ENCODE peak calls at places on chromosomes 7 and 10, in eight cellular contexts. J is gastrocnemius medialis, A is cardiac fibroblast, V is BJ, E is cardiac muscle cell, X is left ventricle myocardium inferior, Z is heart left ventricle, D is IMR-90. F is an unnamed sample.

GRCh38 chr7:47941136-47941844 is 7.0 kb downstream of the PKD1L1 start:
- DNase-seq in J (no peak), Z (no peak), V (peak), A (peak), D (peak), X (no peak), E (no peak), F (no peak)

GRCh38 chr10:3945026-3945425 is 160.0 kb upstream of the KLF6 start:
- DNase-seq in A (no peak), E (no peak), Z (no peak), J (no peak), X (no peak), D (no peak), V (no peak), F (no peak)

GRCh38 chr10:100717166-100717565 is 28.2 kb upstream of the PAX2 start:
- DNase-seq in X (no peak), E (no peak), V (no peak), D (no peak), Z (no peak), A (no peak), J (no peak), F (no peak)

GRCh38 chr7:99229234-99229633 is 21.3 kb upstream of the KPNA7 start:
- DNase-seq in V (no peak), D (no peak), E (no peak), Z (no peak), A (no peak), J (no peak), X (no peak), F (no peak)

GRCh38 chr10:43667317-43667731 is 18.6 kb upstream of the ZNF32 start:
- DNase-seq in V (no peak), Z (no peak), X (no peak), J (no peak), D (peak), E (no peak), A (peak), F (no peak)

GRCh38 chr7:85237721-85238120 is 50.9 kb upstream of the SEMA3D start:
- DNase-seq in J (no peak), V (no peak), A (no peak), Z (no peak), D (peak), X (no peak), E (no peak), F (no peak)

GRCh38 chr7:38368191-38368605 is 94.8 kb upstream of the TARP start:
- DNase-seq in E (peak), X (peak), J (no peak), A (peak), V (no peak), D (peak), Z (peak), F (no peak)

GRCh38 chr7:28354601-28355062 is 57.7 kb upstream of the CREB5 start:
- DNase-seq in V (peak), X (no peak), Z (no peak), D (peak), E (no peak), A (peak), J (no peak), F (no peak)

DNA sequence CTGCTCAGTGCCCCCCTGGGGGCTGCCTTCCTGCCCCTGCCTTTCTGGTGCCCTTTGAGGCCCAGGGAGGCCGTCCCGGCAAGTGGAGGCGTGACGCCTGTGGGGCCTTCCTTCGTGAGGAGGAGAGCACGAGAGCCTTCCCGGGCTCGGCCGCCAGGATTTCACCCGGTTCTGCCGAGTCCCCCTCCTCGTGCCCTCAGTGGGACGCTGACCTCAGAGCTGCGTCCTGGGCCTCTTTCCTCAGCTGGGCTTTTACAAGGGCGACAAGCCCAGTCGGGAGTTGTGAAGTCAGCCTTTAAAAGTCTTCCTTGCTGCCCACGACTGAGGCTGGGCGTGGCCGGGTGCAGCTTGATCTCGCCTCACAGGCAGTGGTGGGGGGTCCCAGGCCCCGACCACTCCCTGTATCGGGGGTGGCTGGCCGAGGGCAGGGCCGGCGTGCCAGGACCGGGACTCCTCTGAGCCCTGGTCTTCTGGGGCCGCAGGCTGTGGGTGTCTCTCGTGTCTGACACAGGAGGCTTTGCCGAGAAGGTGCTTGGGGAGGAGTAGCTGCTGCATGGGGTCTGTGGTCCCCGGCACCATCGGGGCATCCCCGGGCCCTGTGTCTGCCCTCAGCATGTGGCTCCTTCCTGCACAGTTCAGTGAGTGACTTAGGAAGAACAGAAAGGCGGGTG is 41.8 kb downstream of the FAM20C start:
- DNase-seq in D (peak), X (peak), V (peak), J (no peak), Z (no peak), A (no peak), E (no peak), F (no peak)
- H3K4me3 ChIP-seq in D (no peak), X (peak), V (no peak), J (peak), Z (no peak), A (no peak), E (no peak), F (no peak)

GRCh38 chr10:79982486-79982800 is 33.5 kb upstream of the SFTPD start:
- DNase-seq in A (no peak), J (no peak), Z (no peak), V (no peak), D (no peak), X (no peak), E (no peak), F (no peak)
- H3K4me3 ChIP-seq in A (peak), J (peak), Z (peak), V (peak), D (peak), X (peak), E (peak), F (peak)

GRCh38 chr7:50069613-50070012 is 23.4 kb downstream of the ZPBP start:
- DNase-seq in E (no peak), D (no peak), X (no peak), A (peak), Z (peak), J (no peak), V (no peak), F (no peak)

GRCh38 chr7:50068026-50068425 is 25.0 kb downstream of the ZPBP start:
- DNase-seq in Z (no peak), X (no peak), V (no peak), J (no peak), A (peak), E (no peak), D (no peak), F (no peak)

GRCh38 chr7:50073093-50073492 is 20.0 kb downstream of the ZPBP start:
- DNase-seq in X (no peak), J (no peak), Z (no peak), A (no peak), E (no peak), V (no peak), D (no peak), F (no peak)

DNA sequence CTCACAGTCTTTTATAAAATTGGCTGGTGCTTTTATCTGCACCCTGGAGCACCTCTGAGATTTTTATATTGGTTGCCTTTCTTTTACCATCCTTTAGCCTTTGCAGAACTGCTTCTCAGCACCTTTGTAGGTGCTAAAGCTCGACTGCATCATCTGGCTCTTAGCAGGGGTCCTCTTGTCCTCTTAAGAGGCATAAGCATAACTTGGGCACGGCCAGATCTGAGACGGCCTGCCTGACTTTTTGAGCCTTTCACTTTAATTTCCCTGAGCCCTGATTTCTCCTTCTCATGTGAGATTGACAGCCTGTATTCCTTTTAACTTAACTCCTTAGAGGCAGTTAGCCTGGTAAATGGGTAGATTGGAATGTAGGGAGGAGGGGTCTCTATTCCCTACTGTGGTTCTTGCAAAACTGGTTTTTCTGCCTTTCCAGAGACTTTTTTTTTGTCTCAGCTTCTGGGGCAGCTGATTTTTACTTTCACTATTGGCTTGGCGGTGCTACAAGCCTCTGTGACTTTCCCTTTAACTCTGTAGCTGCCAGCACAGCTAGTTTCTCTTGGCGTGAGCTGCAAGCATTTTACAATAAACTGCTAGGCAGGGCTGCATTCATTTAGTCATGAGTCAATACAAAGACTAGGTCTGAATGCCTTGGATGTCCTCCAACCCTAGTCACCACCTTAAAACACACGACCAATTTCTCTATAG is 24.0 kb downstream of the ZPBP start:
- DNase-seq in Z (no peak), X (no peak), A (peak), D (no peak), V (no peak), J (no peak), E (no peak), F (no peak)
- H3K4me3 ChIP-seq in Z (peak), X (peak), A (peak), D (no peak), V (peak), J (peak), E (no peak), F (peak)

DNA sequence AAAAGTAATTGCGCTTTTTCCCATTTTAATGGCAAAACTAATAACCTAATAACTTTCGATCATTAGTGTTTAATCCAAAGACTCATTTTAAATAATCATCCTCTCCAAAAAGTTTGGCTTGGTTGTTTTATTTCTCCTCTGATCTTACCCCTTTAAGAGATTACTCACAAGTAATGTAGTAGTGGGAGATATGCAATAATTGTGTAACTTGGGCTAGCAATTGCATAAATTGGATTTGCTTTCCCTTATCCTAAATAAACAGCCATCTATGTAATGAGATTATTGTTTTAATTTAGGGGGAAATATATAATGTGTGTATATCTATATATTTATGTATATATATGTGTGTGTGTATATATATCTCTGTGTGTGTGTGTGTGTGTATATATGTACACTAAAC is 82.5 kb downstream of the RNLS start:
- DNase-seq in V (no peak), A (peak), D (peak), E (no peak), X (no peak), J (no peak), Z (no peak), F (no peak)
- H3K4me3 ChIP-seq in V (no peak), A (no peak), D (no peak), E (no peak), X (no peak), J (no peak), Z (no peak), F (peak)

DNA sequence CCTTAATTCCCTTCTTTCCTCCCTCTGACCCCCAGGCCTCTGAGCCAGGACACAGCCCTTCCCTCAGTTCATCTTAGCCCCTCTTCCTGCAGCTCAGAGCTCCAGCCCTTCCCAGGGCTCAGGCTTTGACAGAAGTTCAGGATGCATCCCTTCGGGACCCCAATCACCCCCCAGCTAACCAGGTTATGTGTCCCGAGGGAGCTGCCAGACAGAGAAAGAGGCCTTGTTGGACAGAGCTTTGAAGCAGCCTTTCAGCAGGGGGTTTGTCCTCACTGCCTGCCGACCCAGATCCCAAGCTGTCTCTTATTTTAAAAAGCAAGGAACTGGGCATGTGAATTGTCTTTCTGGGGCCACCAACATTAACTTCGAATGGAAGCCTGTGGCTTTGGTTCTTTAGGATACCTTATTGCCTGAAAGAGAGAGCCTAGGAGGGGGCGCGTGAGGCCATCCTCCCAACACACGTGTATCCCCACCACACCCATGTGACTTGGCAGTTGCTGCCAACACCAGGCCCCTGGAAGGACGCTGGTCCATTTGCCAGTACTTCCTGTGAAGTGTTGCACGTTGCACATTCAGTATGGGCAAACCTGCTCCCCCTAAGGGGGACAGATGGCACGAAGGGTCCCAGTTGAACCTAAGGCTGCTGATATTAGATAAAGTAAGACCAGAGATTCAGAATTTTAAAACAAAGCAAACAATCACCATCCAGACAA is 859 bp downstream of the CCDC136 start:
- DNase-seq in J (no peak), E (no peak), D (no peak), A (no peak), X (peak), Z (no peak), V (no peak), F (no peak)
- H3K4me3 ChIP-seq in J (no peak), E (no peak), D (no peak), A (no peak), X (peak), Z (no peak), V (no peak), F (no peak)

GRCh38 chr7:64882341-64883112 is 20.5 kb upstream of the ZNF273 start:
- DNase-seq in V (no peak), Z (peak), X (peak), D (no peak), E (no peak), A (peak), J (peak), F (no peak)

GRCh38 chr7:64881461-64882287 is 21.4 kb upstream of the ZNF273 start:
- DNase-seq in V (no peak), D (no peak), E (no peak), X (no peak), A (no peak), Z (no peak), J (no peak), F (no peak)

GRCh38 chr7:64884913-64885370 is 18.1 kb upstream of the ZNF273 start:
- DNase-seq in Z (no peak), V (no peak), E (no peak), X (no peak), J (no peak), D (no peak), A (no peak), F (no peak)

GRCh38 chr7:64884085-64884912 is 18.8 kb upstream of the ZNF273 start:
- DNase-seq in X (no peak), E (no peak), V (no peak), A (no peak), D (no peak), J (no peak), Z (no peak), F (no peak)

GRCh38 chr7:64883113-64883905 is 19.8 kb upstream of the ZNF273 start:
- DNase-seq in E (no peak), X (no peak), D (no peak), Z (no peak), J (no peak), V (no peak), A (no peak), F (no peak)
- H3K4me3 ChIP-seq in E (no peak), X (peak), D (no peak), Z (peak), J (peak), V (no peak), A (peak), F (peak)

DNA sequence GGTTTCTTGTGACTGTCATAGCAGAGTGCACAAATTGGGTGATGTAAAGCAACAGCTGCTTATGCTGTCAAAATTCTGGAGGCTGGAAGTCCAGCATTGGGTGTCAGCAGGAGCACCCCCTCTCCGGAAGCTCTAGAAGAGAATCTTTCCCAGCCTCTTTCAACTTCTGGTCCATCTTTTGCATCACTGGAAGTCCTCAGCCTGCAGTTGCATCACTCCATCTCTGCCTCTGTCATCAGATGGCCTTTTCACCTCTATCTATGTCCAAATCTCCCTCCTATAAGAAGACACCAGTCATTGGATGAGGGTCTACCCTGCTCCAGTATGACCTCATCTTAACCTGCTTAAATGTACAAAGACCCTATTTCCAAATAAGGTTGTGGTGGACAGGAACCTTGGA is 35.7 kb upstream of the GALNTL5 start:
- DNase-seq in Z (no peak), V (no peak), J (no peak), X (no peak), A (no peak), D (no peak), E (no peak), F (no peak)
- H3K4me3 ChIP-seq in Z (no peak), V (no peak), J (no peak), X (no peak), A (no peak), D (no peak), E (no peak), F (no peak)

F was measured in uterus.